ENCODE peak calls at places on chromosomes 5 and 9, in six cellular contexts. K is tibial nerve, W is progenitor cell of endocrine pancreas, M is cardiac fibroblast, N is gastrocnemius medialis, L is glutamatergic neuron. U is an unnamed sample.
A peak's percentile ranks its signal among the peaks of the same experiment; 100 is the strongest.

GRCh38 chr5:124456244-124456643 is 290.2 kb downstream of the ZNF608 start:
- DNase-seq in K (no peak), L (no peak), W (no peak), M (no peak), N (no peak), U (no peak)

GRCh38 chr9:131697908-131698714 is 41.8 kb downstream of the RAPGEF1 start:
- DNase-seq in L (no peak), W (no peak), M (no peak), K (no peak), N (no peak), U (no peak)

GRCh38 chr9:91500509-91501011 is 76.9 kb upstream of the NFIL3 start:
- DNase-seq in W (no peak), K (no peak), M (peak; percentile 79), L (no peak), N (no peak), U (peak; percentile 82)

GRCh38 chr9:37903831-37904646 is at the start of gene SLC25A51:
- DNase-seq in L (peak; percentile 97), N (peak; percentile 91), M (peak; percentile 94), W (peak; percentile 98), K (peak; percentile 90), U (peak; percentile 89)

GRCh38 chr5:168916852-168917251 is 337.7 kb upstream of the PANK3 start:
- DNase-seq in M (peak; percentile 25), L (no peak), K (no peak), W (no peak), N (no peak), U (no peak)

GRCh38 chr5:57441557-57441956 is 41.1 kb downstream of the ACTBL2 start:
- DNase-seq in M (peak; percentile 98), L (no peak), N (no peak), W (no peak), K (no peak), U (peak; percentile 94)

GRCh38 chr5:67051164-67051563 is 145.4 kb downstream of the CD180 start:
- DNase-seq in N (no peak), L (no peak), W (no peak), K (no peak), M (no peak), U (no peak)

GRCh38 chr5:77641397-77641943 is 3.0 kb upstream of the OTP start:
- DNase-seq in L (no peak), K (no peak), M (no peak), N (no peak), W (no peak), U (no peak)

GRCh38 chr5:37112383-37112991 is 136.7 kb downstream of the CPLANE1 start:
- DNase-seq in M (no peak), N (no peak), L (no peak), K (no peak), W (no peak), U (no peak)

GRCh38 chr9:17140418-17140817 is 5.6 kb downstream of the CNTLN start:
- DNase-seq in M (peak; percentile 3), K (no peak), W (no peak), L (no peak), N (no peak), U (no peak)

GRCh38 chr9:686381-686813 is 155.1 kb upstream of the DMRT1 start:
- DNase-seq in K (no peak), N (no peak), M (peak; percentile 83), L (no peak), W (no peak), U (peak; percentile 45)

GRCh38 chr5:179451813-179452196 is 98.5 kb upstream of the RUFY1 start:
- DNase-seq in W (no peak), N (no peak), L (no peak), K (no peak), M (no peak), U (no peak)

GRCh38 chr5:13276143-13276542 is 668.3 kb downstream of the DNAH5 start:
- DNase-seq in W (no peak), N (no peak), M (no peak), K (no peak), L (no peak), U (no peak)

GRCh38 chr9:117149996-117150395 is 264.9 kb downstream of the ASTN2 start:
- DNase-seq in M (no peak), N (no peak), L (no peak), W (no peak), K (no peak), U (no peak)

GRCh38 chr9:135119496-135120064 is 32.1 kb downstream of the OLFM1 start:
- DNase-seq in N (no peak), K (no peak), M (no peak), L (no peak), W (no peak), U (no peak)

GRCh38 chr5:44389410-44389879 is at the start of gene FGF10:
- DNase-seq in L (peak; percentile 74), W (peak; percentile 32), K (no peak), N (peak; percentile 12), M (peak; percentile 8), U (no peak)

GRCh38 chr5:54774281-54775171 is 210.9 kb downstream of the ESM1 start:
- DNase-seq in M (peak; percentile 72), K (peak; percentile 69), N (peak; percentile 54), W (no peak), L (peak; percentile 18), U (no peak)

GRCh38 chr5:98763001-98763630 is 10.3 kb upstream of the RGMB start:
- DNase-seq in W (no peak), K (no peak), L (no peak), N (no peak), M (peak; percentile 48), U (peak; percentile 84)

GRCh38 chr5:164013077-164013670 is 507.8 kb downstream of the MAT2B start:
- DNase-seq in W (peak; percentile 45), L (peak; percentile 68), K (peak; percentile 17), M (peak; percentile 88), N (no peak), U (peak; percentile 43)

GRCh38 chr5:150590979-150591411 is 49.5 kb upstream of the SYNPO start:
- DNase-seq in M (peak; percentile 70), W (no peak), N (no peak), K (no peak), L (peak; percentile 80), U (no peak)

GRCh38 chr9:87372401-87372851 is 125.2 kb upstream of the DAPK1 start:
- DNase-seq in L (no peak), K (no peak), N (no peak), W (no peak), M (no peak), U (no peak)

GRCh38 chr9:91944711-91945110 is 5.3 kb downstream of the ROR2 start:
- DNase-seq in N (no peak), M (no peak), L (no peak), W (no peak), K (no peak), U (no peak)

GRCh38 chr5:73448451-73449136 is at the start of gene FOXD1:
- DNase-seq in N (peak; percentile 44), L (peak; percentile 84), M (peak; percentile 87), W (peak; percentile 55), K (peak; percentile 86), U (peak; percentile 93)

GRCh38 chr9:17280350-17281012 is 145.6 kb downstream of the CNTLN start:
- DNase-seq in L (no peak), N (no peak), W (no peak), M (peak; percentile 74), K (no peak), U (peak; percentile 9)

GRCh38 chr5:136425914-136426313 is 60.6 kb upstream of the TRPC7 start:
- DNase-seq in L (no peak), W (no peak), M (no peak), K (no peak), N (no peak), U (no peak)

DNA sequence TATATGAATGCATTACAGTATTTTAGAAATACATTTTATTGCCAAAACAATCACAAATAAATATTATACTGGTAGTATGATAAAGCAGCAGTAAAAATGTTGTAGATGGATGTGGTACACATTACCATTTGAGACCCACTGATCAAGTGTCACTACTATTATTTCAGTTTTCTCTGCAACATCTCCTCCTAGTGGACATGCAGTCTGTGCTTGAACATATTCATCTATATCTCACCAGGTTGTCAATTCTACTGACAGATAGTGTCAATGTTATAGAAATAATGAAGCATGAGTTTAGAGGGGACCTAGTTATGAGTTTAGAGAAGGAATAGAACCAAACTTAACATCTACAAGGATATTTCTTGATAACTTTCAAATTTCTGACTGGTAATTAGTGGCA is 39.2 kb upstream of the ELOVL7 start:
- DNase-seq in K (no peak), L (no peak), M (peak; percentile 4), W (no peak), N (no peak), U (no peak)
- TF ChIP-seq CTCF in K (peak; percentile 16), L (peak; percentile 22), M (peak; percentile 52), W (peak; percentile 16), N (no peak), U (peak; percentile 77)

GRCh38 chr9:108835831-108836230 is 20.0 kb downstream of the ACTL7B start:
- DNase-seq in W (no peak), K (no peak), M (no peak), L (no peak), N (no peak), U (no peak)

GRCh38 chr9:108834959-108835696 is 20.7 kb downstream of the ACTL7B start:
- DNase-seq in K (no peak), L (no peak), M (peak; percentile 24), W (no peak), N (no peak), U (no peak)

GRCh38 chr9:108836771-108837170 is 19.0 kb downstream of the ACTL7B start:
- DNase-seq in M (no peak), W (no peak), K (no peak), N (no peak), L (no peak), U (no peak)

GRCh38 chr9:108837530-108837929 is 18.3 kb downstream of the ACTL7B start:
- DNase-seq in N (no peak), L (no peak), W (no peak), K (no peak), M (no peak), U (no peak)

GRCh38 chr9:108836319-108836718 is 19.5 kb downstream of the ACTL7B start:
- DNase-seq in K (no peak), L (no peak), N (no peak), M (no peak), W (no peak), U (no peak)
- TF ChIP-seq CTCF in K (no peak), L (no peak), N (no peak), M (no peak), W (no peak), U (no peak)

GRCh38 chr5:6435356-6435755 is 13.3 kb upstream of the UBE2QL1 start:
- DNase-seq in N (peak; percentile 42), L (peak; percentile 74), M (peak; percentile 1), K (no peak), W (peak; percentile 28), U (no peak)
- TF ChIP-seq CTCF in N (peak; percentile 6), L (peak; percentile 37), M (no peak), K (no peak), W (peak; percentile 62), U (peak; percentile 38)

DNA sequence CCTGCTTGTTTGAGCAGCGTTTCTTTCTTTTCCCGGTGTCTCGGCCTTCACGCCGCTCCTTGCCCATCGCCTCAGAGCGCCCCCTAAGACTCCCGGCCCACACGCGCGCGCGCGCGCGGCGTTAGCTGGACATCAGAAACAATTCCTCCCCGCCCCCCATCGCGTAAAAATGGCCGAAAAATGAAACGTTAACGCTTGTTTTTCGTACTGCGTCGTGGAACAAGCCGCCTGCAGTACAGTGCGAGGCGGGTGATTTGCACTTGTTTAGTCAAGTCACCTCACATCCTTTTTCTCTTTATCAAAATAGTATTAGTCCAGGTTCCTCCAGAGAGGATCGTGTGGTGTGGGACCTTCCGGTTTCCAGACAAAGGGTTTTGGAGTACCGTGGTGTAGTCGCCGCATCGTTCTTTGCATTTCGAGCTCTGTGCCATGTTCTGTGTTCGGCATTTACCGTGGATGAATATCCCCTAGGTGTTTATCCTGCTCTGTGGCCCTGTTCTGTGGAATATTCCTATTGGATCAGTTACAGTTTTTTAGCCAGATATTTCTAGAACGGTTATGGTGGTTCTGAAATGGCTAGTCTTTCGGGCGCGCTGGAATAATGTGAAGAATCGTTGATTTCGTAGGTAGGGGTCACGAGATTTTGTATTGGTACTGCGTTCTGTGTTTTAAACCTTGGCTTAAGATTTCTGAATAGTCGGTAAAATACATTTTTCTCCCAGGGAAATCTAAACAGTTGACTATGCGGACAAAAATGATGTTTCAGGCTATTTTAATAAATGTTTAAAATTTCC is 1.0 kb downstream of the MATR3 start:
- DNase-seq in W (peak; percentile 73), M (peak; percentile 84), L (peak; percentile 86), N (peak; percentile 77), K (peak; percentile 72), U (peak; percentile 60)
- TF ChIP-seq CTCF in W (peak; percentile 40), M (peak; percentile 36), L (no peak), N (no peak), K (peak; percentile 30), U (peak; percentile 69)